ENCODE peak calls at places on chromosomes 4 and X, in seven cellular contexts. Q is tibial nerve; D is CD4-positive, alpha-beta memory T cell; J is GM23338; B is SJCRH30; F is epithelial cell of esophagus; W is mammary epithelial cell. A is an unnamed sample.

GRCh38 chrX:97616883-97617510 is 733.3 kb downstream of the RPA4 start:
- DNase-seq in F (peak; percentile 87), D (no peak), J (no peak), Q (no peak), B (no peak), W (peak; percentile 83), A (no peak)

GRCh38 chr4:38581708-38582107 is 82.3 kb upstream of the KLF3 start:
- DNase-seq in J (no peak), Q (no peak), W (no peak), D (no peak), B (no peak), F (no peak), A (no peak)

GRCh38 chr4:110622841-110623709 is at the start of gene PITX2:
- DNase-seq in J (peak; percentile 99), W (peak; percentile 61), F (peak; percentile 90), Q (no peak), B (peak; percentile 99), D (no peak), A (no peak)

GRCh38 chrX:153651540-153652079 is 4.6 kb downstream of the DUSP9 start:
- DNase-seq in Q (no peak), B (no peak), D (no peak), J (peak; percentile 50), W (no peak), F (no peak), A (peak; percentile 25)

GRCh38 chr4:123866796-123867195 is 470.2 kb downstream of the SPRY1 start:
- DNase-seq in Q (no peak), W (no peak), J (no peak), D (no peak), B (no peak), F (no peak), A (no peak)

GRCh38 chrX:148380614-148381561 is 119.5 kb upstream of the AFF2 start:
- DNase-seq in Q (no peak), W (peak; percentile 2), D (peak; percentile 48), F (no peak), B (peak; percentile 1), J (no peak), A (no peak)

GRCh38 chr4:52421811-52422213 is 237.3 kb downstream of the USP46 start:
- DNase-seq in B (no peak), Q (no peak), F (no peak), D (no peak), J (no peak), W (no peak), A (no peak)

GRCh38 chr4:18020145-18020670 is 1.3 kb downstream of the LCORL start:
- DNase-seq in F (peak; percentile 29), Q (no peak), D (peak; percentile 4), J (peak; percentile 25), B (no peak), W (peak; percentile 13), A (no peak)

GRCh38 chr4:29046166-29046565 is 1674.0 kb upstream of the PCDH7 start:
- DNase-seq in F (no peak), B (no peak), W (no peak), Q (no peak), D (no peak), J (no peak), A (no peak)

GRCh38 chr4:2040391-2041233 is 18.5 kb upstream of the NAT8L start:
- DNase-seq in W (no peak), J (peak; percentile 70), B (no peak), F (no peak), Q (no peak), D (no peak), A (no peak)

GRCh38 chrX:71935542-71935941 is 24.9 kb downstream of the NHSL2 start:
- DNase-seq in D (no peak), B (no peak), Q (peak; percentile 26), W (no peak), F (no peak), J (peak; percentile 68), A (no peak)

GRCh38 chrX:94053575-94053974 is 379.6 kb downstream of the FAM133A start:
- DNase-seq in F (peak; percentile 66), B (no peak), Q (no peak), J (no peak), D (no peak), W (peak; percentile 64), A (no peak)

GRCh38 chrX:8849945-8850344 is 48.8 kb upstream of the FAM9A start:
- DNase-seq in W (no peak), D (no peak), B (no peak), Q (no peak), J (peak; percentile 16), F (no peak), A (no peak)

GRCh38 chrX:8848921-8849320 is 47.7 kb upstream of the FAM9A start:
- DNase-seq in D (no peak), W (peak; percentile 2), F (peak; percentile 29), Q (no peak), J (no peak), B (no peak), A (no peak)

GRCh38 chrX:8846271-8846670 is 45.1 kb upstream of the FAM9A start:
- DNase-seq in W (no peak), Q (no peak), J (no peak), B (no peak), D (no peak), F (no peak), A (no peak)

GRCh38 chrX:8849462-8849861 is 48.3 kb upstream of the FAM9A start:
- DNase-seq in F (no peak), W (no peak), B (no peak), J (no peak), Q (no peak), D (no peak), A (no peak)

DNA sequence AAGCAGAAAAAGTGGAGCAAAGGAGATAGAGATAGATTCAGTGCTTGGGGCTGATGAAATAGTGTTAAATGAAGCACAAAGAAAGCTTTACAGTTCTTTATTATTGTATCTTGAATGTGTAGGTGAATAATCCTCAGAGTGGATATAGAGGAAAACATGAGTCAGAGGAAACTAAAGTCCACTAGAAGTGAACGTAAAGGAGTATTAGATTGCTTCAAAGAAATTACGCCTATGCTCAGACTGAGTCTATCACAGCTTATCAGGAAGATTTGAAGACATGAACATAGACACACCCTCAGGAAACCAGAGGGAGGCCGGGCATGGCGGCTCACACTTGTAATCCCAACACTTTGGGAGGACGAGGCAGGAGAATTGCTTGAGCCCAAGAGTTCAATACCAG is 50.3 kb upstream of the FAM9A start:
- DNase-seq in D (no peak), Q (no peak), J (no peak), W (no peak), B (no peak), F (peak; percentile 10), A (no peak)
- H3K4me3 ChIP-seq in D (no peak overlapping the region), Q (no peak overlapping the region), J (no peak overlapping the region), W (no peak overlapping the region), B (no peak overlapping the region), F (no peak overlapping the region), A (no peak overlapping the region)

GRCh38 chr4:169791527-169792156 is 33.9 kb upstream of the HPF1 start:
- DNase-seq in J (peak; percentile 73), F (peak; percentile 57), B (peak; percentile 75), D (no peak), W (peak; percentile 65), Q (peak; percentile 15), A (no peak)

GRCh38 chr4:169795585-169795984 is 37.8 kb upstream of the HPF1 start:
- DNase-seq in D (no peak), Q (no peak), J (peak; percentile 24), B (no peak), F (peak; percentile 65), W (peak; percentile 59), A (no peak)

DNA sequence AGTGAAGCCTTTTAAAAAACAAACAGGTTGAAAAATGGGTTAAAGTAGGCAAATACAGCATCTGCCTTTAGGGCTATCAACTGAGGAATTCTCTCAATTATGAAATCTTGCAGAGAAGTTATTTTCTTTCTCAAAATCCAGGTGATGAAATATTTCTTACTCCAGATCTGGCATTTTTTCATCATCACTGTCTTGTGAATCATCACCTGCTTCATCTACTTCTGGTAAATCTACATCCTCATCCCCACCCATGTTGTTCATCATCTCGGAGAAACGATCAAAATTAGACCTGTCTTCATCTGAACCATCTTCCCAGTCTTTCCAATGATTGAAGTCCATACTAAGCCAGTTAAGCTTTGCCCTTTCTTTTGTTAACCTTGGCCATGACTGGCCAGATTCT is 33.3 kb upstream of the HPF1 start:
- DNase-seq in J (no peak), D (no peak), F (peak; percentile 76), Q (no peak), W (peak; percentile 65), B (no peak), A (no peak)
- H3K4me3 ChIP-seq in J (peak overlapping the region; percentile 46), D (no peak overlapping the region), F (no peak overlapping the region), Q (no peak overlapping the region), W (peak overlapping the region; percentile 50), B (peak overlapping the region; percentile 29), A (peak overlapping the region; percentile 58)

GRCh38 chr4:159105063-159105414 is 2.2 kb downstream of the RAPGEF2 start:
- DNase-seq in F (peak; percentile 72), Q (no peak), B (no peak), D (no peak), W (peak; percentile 61), J (no peak), A (no peak)

GRCh38 chr4:159107203-159107921 is 4.5 kb downstream of the RAPGEF2 start:
- DNase-seq in F (peak; percentile 32), W (peak; percentile 29), J (no peak), D (no peak), B (no peak), Q (no peak), A (no peak)

GRCh38 chr4:159103406-159104131 is 690 bp downstream of the RAPGEF2 start:
- DNase-seq in B (peak; percentile 32), F (peak; percentile 60), D (peak; percentile 53), J (peak; percentile 49), Q (peak; percentile 17), W (peak; percentile 55), A (peak; percentile 36)

GRCh38 chr4:159106636-159107035 is 3.8 kb downstream of the RAPGEF2 start:
- DNase-seq in Q (no peak), F (no peak), D (no peak), B (no peak), J (no peak), W (no peak), A (no peak)

DNA sequence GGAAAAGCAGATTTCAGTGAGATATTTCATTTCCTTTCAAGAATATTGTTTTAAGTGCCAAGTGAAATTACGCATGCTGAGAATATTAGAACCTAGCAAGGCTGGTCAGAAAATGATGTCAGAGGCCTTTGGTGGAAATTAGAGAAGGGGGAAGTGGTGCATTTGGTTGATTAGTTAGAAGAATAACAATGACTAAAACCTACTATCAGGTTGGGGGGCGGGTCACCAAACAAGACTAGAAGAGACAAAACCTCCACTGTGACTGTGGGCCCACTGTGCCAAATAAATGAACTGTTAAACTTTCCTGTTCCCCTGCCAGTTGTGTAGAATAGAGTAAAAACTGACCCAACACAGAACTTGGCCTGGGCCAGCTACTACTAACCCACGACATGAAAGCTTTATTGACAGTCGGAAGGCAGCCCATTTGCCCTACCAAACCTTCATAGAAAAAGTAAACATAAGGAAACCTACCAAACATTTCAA is 2.9 kb downstream of the RAPGEF2 start:
- DNase-seq in Q (no peak), W (peak; percentile 62), J (peak; percentile 21), B (peak; percentile 3), D (no peak), F (peak; percentile 64), A (no peak)
- H3K4me3 ChIP-seq in Q (peak overlapping the region; percentile 100), W (peak overlapping the region; percentile 59), J (peak overlapping the region; percentile 66), B (peak overlapping the region; percentile 98), D (no peak overlapping the region), F (peak overlapping the region; percentile 93), A (peak overlapping the region; percentile 97)

DNA sequence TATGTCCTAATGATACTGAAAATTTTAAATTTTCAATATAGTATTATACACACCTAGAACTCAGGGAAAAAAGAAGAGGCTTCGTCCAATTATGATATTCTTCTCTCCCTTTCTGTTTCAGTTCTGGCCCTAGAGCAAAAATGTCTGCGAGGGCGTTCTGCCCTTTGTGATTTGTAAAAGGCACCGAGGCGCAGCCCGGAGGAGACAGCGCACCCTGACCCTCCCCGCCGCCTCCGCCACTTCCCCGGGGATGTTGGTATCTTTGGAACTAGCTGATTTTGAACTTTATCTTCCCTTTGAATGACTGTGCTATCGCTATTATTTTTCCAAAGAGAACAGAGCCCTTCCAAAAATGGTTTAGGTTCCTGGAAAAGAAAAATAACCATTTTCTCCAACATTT is 173.2 kb upstream of the FAM9B start:
- DNase-seq in J (peak; percentile 13), W (no peak), D (no peak), F (no peak), B (no peak), Q (no peak), A (no peak)
- H3K4me3 ChIP-seq in J (no peak overlapping the region), W (no peak overlapping the region), D (no peak overlapping the region), F (no peak overlapping the region), B (no peak overlapping the region), Q (no peak overlapping the region), A (no peak overlapping the region)